ENCODE peak calls at places on chromosomes 11 and 22, in nine cellular contexts. One of them, this sample, is unnamed.

GRCh38 chr11:83004855-83005556 is 66.7 kb downstream of the RAB30 start:
- DNase-seq in NCI-H2171 treated with DMSO at 0.1 percent for 48 hours: no peak
- DNase-seq in NCI-H1930: no peak
- DNase-seq in kidney epithelial cell: no peak
- DNase-seq in skeletal muscle cell: no peak
- DNase-seq in fibroblast of pulmonary artery: no peak
- DNase-seq in stomach: no peak
- DNase-seq in effector memory CD8-positive, alpha-beta T cell: no peak
- DNase-seq in iPS DF 6.9: no peak
- DNase-seq in this sample: no peak

GRCh38 chr11:120054753-120055045 is 83.2 kb downstream of the TRIM29 start:
- DNase-seq in iPS DF 6.9: no peak
- DNase-seq in stomach: no peak
- DNase-seq in skeletal muscle cell: no peak
- DNase-seq in NCI-H2171 treated with DMSO at 0.1 percent for 48 hours: no peak
- DNase-seq in fibroblast of pulmonary artery: no peak
- DNase-seq in kidney epithelial cell: no peak
- DNase-seq in NCI-H1930: no peak
- DNase-seq in effector memory CD8-positive, alpha-beta T cell: no peak
- DNase-seq in this sample: peak

GRCh38 chr11:1851437-1852180 is 1.3 kb upstream of the LSP1 start:
- DNase-seq in iPS DF 6.9: no peak
- DNase-seq in NCI-H2171 treated with DMSO at 0.1 percent for 48 hours: no peak
- DNase-seq in stomach: no peak
- DNase-seq in NCI-H1930: no peak
- DNase-seq in fibroblast of pulmonary artery: no peak
- DNase-seq in kidney epithelial cell: no peak
- DNase-seq in skeletal muscle cell: no peak
- DNase-seq in effector memory CD8-positive, alpha-beta T cell: no peak
- DNase-seq in this sample: no peak

GRCh38 chr11:7677801-7678201 is 4.5 kb upstream of the CYB5R2 start:
- DNase-seq in kidney epithelial cell: no peak
- DNase-seq in skeletal muscle cell: no peak
- DNase-seq in NCI-H2171 treated with DMSO at 0.1 percent for 48 hours: no peak
- DNase-seq in NCI-H1930: no peak
- DNase-seq in iPS DF 6.9: no peak
- DNase-seq in effector memory CD8-positive, alpha-beta T cell: no peak
- DNase-seq in stomach: no peak
- DNase-seq in fibroblast of pulmonary artery: no peak
- DNase-seq in this sample: no peak

GRCh38 chr11:846496-847098 is 3.9 kb downstream of the TSPAN4 start:
- DNase-seq in iPS DF 6.9: no peak
- DNase-seq in fibroblast of pulmonary artery: no peak
- DNase-seq in kidney epithelial cell: no peak
- DNase-seq in skeletal muscle cell: no peak
- DNase-seq in effector memory CD8-positive, alpha-beta T cell: no peak
- DNase-seq in stomach: no peak
- DNase-seq in NCI-H1930: no peak
- DNase-seq in NCI-H2171 treated with DMSO at 0.1 percent for 48 hours: no peak
- DNase-seq in this sample: no peak

GRCh38 chr11:30683176-30683575 is 97.0 kb upstream of the MPPED2 start:
- DNase-seq in iPS DF 6.9: no peak
- DNase-seq in effector memory CD8-positive, alpha-beta T cell: no peak
- DNase-seq in fibroblast of pulmonary artery: peak
- DNase-seq in NCI-H2171 treated with DMSO at 0.1 percent for 48 hours: no peak
- DNase-seq in skeletal muscle cell: peak
- DNase-seq in kidney epithelial cell: no peak
- DNase-seq in stomach: no peak
- DNase-seq in NCI-H1930: no peak
- DNase-seq in this sample: no peak

GRCh38 chr11:62464655-62465054 is 45.8 kb downstream of the SCGB1A1 start:
- DNase-seq in skeletal muscle cell: no peak
- DNase-seq in effector memory CD8-positive, alpha-beta T cell: no peak
- DNase-seq in kidney epithelial cell: no peak
- DNase-seq in stomach: no peak
- DNase-seq in fibroblast of pulmonary artery: no peak
- DNase-seq in NCI-H2171 treated with DMSO at 0.1 percent for 48 hours: peak
- DNase-seq in NCI-H1930: no peak
- DNase-seq in iPS DF 6.9: no peak
- DNase-seq in this sample: no peak

GRCh38 chr22:43820671-43821305 is 8.7 kb upstream of the EFCAB6 start:
- DNase-seq in NCI-H1930: no peak
- DNase-seq in NCI-H2171 treated with DMSO at 0.1 percent for 48 hours: no peak
- DNase-seq in effector memory CD8-positive, alpha-beta T cell: no peak
- DNase-seq in iPS DF 6.9: no peak
- DNase-seq in kidney epithelial cell: no peak
- DNase-seq in fibroblast of pulmonary artery: no peak
- DNase-seq in stomach: no peak
- DNase-seq in skeletal muscle cell: no peak
- DNase-seq in this sample: peak

GRCh38 chr11:10097615-10098014 is 196.4 kb downstream of the SBF2 start:
- DNase-seq in iPS DF 6.9: no peak
- DNase-seq in skeletal muscle cell: no peak
- DNase-seq in kidney epithelial cell: no peak
- DNase-seq in fibroblast of pulmonary artery: no peak
- DNase-seq in NCI-H1930: no peak
- DNase-seq in NCI-H2171 treated with DMSO at 0.1 percent for 48 hours: no peak
- DNase-seq in effector memory CD8-positive, alpha-beta T cell: no peak
- DNase-seq in stomach: no peak
- DNase-seq in this sample: no peak

GRCh38 chr11:18749681-18750319 is 23.8 kb upstream of the IGSF22 start:
- DNase-seq in iPS DF 6.9: no peak
- DNase-seq in fibroblast of pulmonary artery: peak
- DNase-seq in kidney epithelial cell: peak
- DNase-seq in effector memory CD8-positive, alpha-beta T cell: no peak
- DNase-seq in skeletal muscle cell: peak
- DNase-seq in stomach: no peak
- DNase-seq in NCI-H2171 treated with DMSO at 0.1 percent for 48 hours: no peak
- DNase-seq in NCI-H1930: no peak
- DNase-seq in this sample: no peak

GRCh38 chr11:75513250-75513649 is 12.5 kb downstream of the GDPD5 start:
- DNase-seq in kidney epithelial cell: no peak
- DNase-seq in NCI-H1930: no peak
- DNase-seq in NCI-H2171 treated with DMSO at 0.1 percent for 48 hours: no peak
- DNase-seq in iPS DF 6.9: no peak
- DNase-seq in fibroblast of pulmonary artery: peak
- DNase-seq in effector memory CD8-positive, alpha-beta T cell: no peak
- DNase-seq in skeletal muscle cell: peak
- DNase-seq in stomach: no peak
- DNase-seq in this sample: no peak

GRCh38 chr11:34639545-34639944 is 18.7 kb downstream of the EHF start:
- DNase-seq in skeletal muscle cell: no peak
- DNase-seq in NCI-H1930: no peak
- DNase-seq in effector memory CD8-positive, alpha-beta T cell: no peak
- DNase-seq in kidney epithelial cell: no peak
- DNase-seq in fibroblast of pulmonary artery: no peak
- DNase-seq in iPS DF 6.9: no peak
- DNase-seq in stomach: no peak
- DNase-seq in NCI-H2171 treated with DMSO at 0.1 percent for 48 hours: no peak
- DNase-seq in this sample: no peak

GRCh38 chr22:24285245-24285644 is 14.6 kb downstream of the SPECC1L start:
- DNase-seq in kidney epithelial cell: no peak
- DNase-seq in NCI-H2171 treated with DMSO at 0.1 percent for 48 hours: no peak
- DNase-seq in fibroblast of pulmonary artery: no peak
- DNase-seq in NCI-H1930: no peak
- DNase-seq in effector memory CD8-positive, alpha-beta T cell: no peak
- DNase-seq in skeletal muscle cell: no peak
- DNase-seq in stomach: no peak
- DNase-seq in iPS DF 6.9: no peak
- DNase-seq in this sample: no peak

GRCh38 chr22:38240734-38241252 is 32.0 kb downstream of the TMEM184B start:
- DNase-seq in skeletal muscle cell: peak
- DNase-seq in NCI-H1930: no peak
- DNase-seq in fibroblast of pulmonary artery: peak
- DNase-seq in iPS DF 6.9: peak
- DNase-seq in NCI-H2171 treated with DMSO at 0.1 percent for 48 hours: peak
- DNase-seq in kidney epithelial cell: peak
- DNase-seq in effector memory CD8-positive, alpha-beta T cell: no peak
- DNase-seq in stomach: peak
- DNase-seq in this sample: peak

GRCh38 chr22:45420539-45420938 is 7.0 kb downstream of the RIBC2 start:
- DNase-seq in fibroblast of pulmonary artery: no peak
- DNase-seq in kidney epithelial cell: no peak
- DNase-seq in NCI-H2171 treated with DMSO at 0.1 percent for 48 hours: no peak
- DNase-seq in effector memory CD8-positive, alpha-beta T cell: no peak
- DNase-seq in stomach: no peak
- DNase-seq in iPS DF 6.9: no peak
- DNase-seq in NCI-H1930: no peak
- DNase-seq in skeletal muscle cell: no peak
- DNase-seq in this sample: peak

GRCh38 chr22:27475548-27475897 is 326.0 kb downstream of the MN1 start:
- DNase-seq in iPS DF 6.9: no peak
- DNase-seq in fibroblast of pulmonary artery: no peak
- DNase-seq in skeletal muscle cell: no peak
- DNase-seq in stomach: no peak
- DNase-seq in NCI-H1930: no peak
- DNase-seq in kidney epithelial cell: no peak
- DNase-seq in effector memory CD8-positive, alpha-beta T cell: no peak
- DNase-seq in NCI-H2171 treated with DMSO at 0.1 percent for 48 hours: no peak
- DNase-seq in this sample: no peak

GRCh38 chr11:120134106-120134930 is 3.6 kb downstream of the TRIM29 start:
- DNase-seq in NCI-H2171 treated with DMSO at 0.1 percent for 48 hours: no peak
- DNase-seq in NCI-H1930: no peak
- DNase-seq in stomach: peak
- DNase-seq in fibroblast of pulmonary artery: no peak
- DNase-seq in effector memory CD8-positive, alpha-beta T cell: no peak
- DNase-seq in iPS DF 6.9: no peak
- DNase-seq in skeletal muscle cell: no peak
- DNase-seq in kidney epithelial cell: no peak
- DNase-seq in this sample: no peak

GRCh38 chr22:49321477-49322055 is 506.1 kb downstream of the BRD1 start:
- DNase-seq in skeletal muscle cell: no peak
- DNase-seq in effector memory CD8-positive, alpha-beta T cell: no peak
- DNase-seq in NCI-H2171 treated with DMSO at 0.1 percent for 48 hours: no peak
- DNase-seq in stomach: peak
- DNase-seq in NCI-H1930: no peak
- DNase-seq in iPS DF 6.9: no peak
- DNase-seq in kidney epithelial cell: no peak
- DNase-seq in fibroblast of pulmonary artery: no peak
- DNase-seq in this sample: peak

GRCh38 chr11:113477321-113477720 is 2.1 kb upstream of the DRD2 start:
- DNase-seq in skeletal muscle cell: no peak
- DNase-seq in NCI-H1930: no peak
- DNase-seq in fibroblast of pulmonary artery: no peak
- DNase-seq in effector memory CD8-positive, alpha-beta T cell: no peak
- DNase-seq in iPS DF 6.9: no peak
- DNase-seq in stomach: no peak
- DNase-seq in NCI-H2171 treated with DMSO at 0.1 percent for 48 hours: peak
- DNase-seq in kidney epithelial cell: no peak
- DNase-seq in this sample: peak

GRCh38 chr11:16081756-16082531 is 274.4 kb downstream of the SOX6 start:
- DNase-seq in effector memory CD8-positive, alpha-beta T cell: no peak
- DNase-seq in fibroblast of pulmonary artery: no peak
- DNase-seq in iPS DF 6.9: no peak
- DNase-seq in kidney epithelial cell: no peak
- DNase-seq in stomach: no peak
- DNase-seq in NCI-H1930: no peak
- DNase-seq in skeletal muscle cell: no peak
- DNase-seq in NCI-H2171 treated with DMSO at 0.1 percent for 48 hours: no peak
- DNase-seq in this sample: no peak

GRCh38 chr11:11363674-11364073 is 10.6 kb upstream of the CSNK2A3 start:
- DNase-seq in NCI-H2171 treated with DMSO at 0.1 percent for 48 hours: no peak
- DNase-seq in kidney epithelial cell: no peak
- DNase-seq in NCI-H1930: no peak
- DNase-seq in stomach: no peak
- DNase-seq in skeletal muscle cell: no peak
- DNase-seq in iPS DF 6.9: peak
- DNase-seq in effector memory CD8-positive, alpha-beta T cell: no peak
- DNase-seq in fibroblast of pulmonary artery: no peak
- DNase-seq in this sample: no peak

GRCh38 chr11:63680842-63681207 is 475 bp upstream of the RTN3 start:
- DNase-seq in effector memory CD8-positive, alpha-beta T cell: peak
- DNase-seq in kidney epithelial cell: no peak
- DNase-seq in iPS DF 6.9: no peak
- DNase-seq in NCI-H1930: no peak
- DNase-seq in fibroblast of pulmonary artery: no peak
- DNase-seq in skeletal muscle cell: no peak
- DNase-seq in NCI-H2171 treated with DMSO at 0.1 percent for 48 hours: no peak
- DNase-seq in stomach: no peak
- DNase-seq in this sample: no peak

GRCh38 chr11:13114566-13115465 is 105.7 kb downstream of the RASSF10 start:
- DNase-seq in NCI-H2171 treated with DMSO at 0.1 percent for 48 hours: peak
- DNase-seq in kidney epithelial cell: no peak
- DNase-seq in effector memory CD8-positive, alpha-beta T cell: no peak
- DNase-seq in fibroblast of pulmonary artery: no peak
- DNase-seq in skeletal muscle cell: no peak
- DNase-seq in stomach: peak
- DNase-seq in NCI-H1930: peak
- DNase-seq in iPS DF 6.9: peak
- DNase-seq in this sample: no peak

GRCh38 chr11:73423506-73423905 is 47.3 kb downstream of the RELT start:
- DNase-seq in kidney epithelial cell: no peak
- DNase-seq in stomach: no peak
- DNase-seq in NCI-H1930: no peak
- DNase-seq in NCI-H2171 treated with DMSO at 0.1 percent for 48 hours: no peak
- DNase-seq in effector memory CD8-positive, alpha-beta T cell: no peak
- DNase-seq in iPS DF 6.9: no peak
- DNase-seq in fibroblast of pulmonary artery: no peak
- DNase-seq in skeletal muscle cell: no peak
- DNase-seq in this sample: no peak

GRCh38 chr11:47330002-47330911 is 22.2 kb downstream of the MYBPC3 start:
- DNase-seq in NCI-H1930: no peak
- DNase-seq in NCI-H2171 treated with DMSO at 0.1 percent for 48 hours: peak
- DNase-seq in effector memory CD8-positive, alpha-beta T cell: no peak
- DNase-seq in kidney epithelial cell: no peak
- DNase-seq in iPS DF 6.9: no peak
- DNase-seq in fibroblast of pulmonary artery: peak
- DNase-seq in stomach: peak
- DNase-seq in skeletal muscle cell: peak
- DNase-seq in this sample: no peak

GRCh38 chr11:121887564-121887963 is 228.5 kb downstream of the BLID start:
- DNase-seq in effector memory CD8-positive, alpha-beta T cell: no peak
- DNase-seq in NCI-H1930: no peak
- DNase-seq in skeletal muscle cell: no peak
- DNase-seq in fibroblast of pulmonary artery: no peak
- DNase-seq in stomach: no peak
- DNase-seq in kidney epithelial cell: no peak
- DNase-seq in iPS DF 6.9: no peak
- DNase-seq in NCI-H2171 treated with DMSO at 0.1 percent for 48 hours: no peak
- DNase-seq in this sample: no peak

GRCh38 chr22:47841166-47841565 is 1078.7 kb downstream of the TBC1D22A start:
- DNase-seq in stomach: no peak
- DNase-seq in kidney epithelial cell: no peak
- DNase-seq in NCI-H2171 treated with DMSO at 0.1 percent for 48 hours: no peak
- DNase-seq in skeletal muscle cell: no peak
- DNase-seq in iPS DF 6.9: no peak
- DNase-seq in NCI-H1930: no peak
- DNase-seq in effector memory CD8-positive, alpha-beta T cell: no peak
- DNase-seq in fibroblast of pulmonary artery: no peak
- DNase-seq in this sample: no peak

GRCh38 chr22:21778705-21779363 is 43.2 kb upstream of the YPEL1 start:
- DNase-seq in kidney epithelial cell: peak
- DNase-seq in NCI-H1930: no peak
- DNase-seq in skeletal muscle cell: no peak
- DNase-seq in effector memory CD8-positive, alpha-beta T cell: no peak
- DNase-seq in fibroblast of pulmonary artery: peak
- DNase-seq in stomach: peak
- DNase-seq in iPS DF 6.9: no peak
- DNase-seq in NCI-H2171 treated with DMSO at 0.1 percent for 48 hours: no peak
- DNase-seq in this sample: no peak

GRCh38 chr22:31680764-31681624 is 19.0 kb upstream of the PISD start:
- DNase-seq in stomach: no peak
- DNase-seq in fibroblast of pulmonary artery: peak
- DNase-seq in iPS DF 6.9: no peak
- DNase-seq in effector memory CD8-positive, alpha-beta T cell: no peak
- DNase-seq in NCI-H2171 treated with DMSO at 0.1 percent for 48 hours: no peak
- DNase-seq in kidney epithelial cell: no peak
- DNase-seq in NCI-H1930: no peak
- DNase-seq in skeletal muscle cell: no peak
- DNase-seq in this sample: no peak

GRCh38 chr22:48651981-48652538 is 1175.6 kb downstream of the BRD1 start:
- DNase-seq in iPS DF 6.9: no peak
- DNase-seq in NCI-H2171 treated with DMSO at 0.1 percent for 48 hours: no peak
- DNase-seq in effector memory CD8-positive, alpha-beta T cell: no peak
- DNase-seq in fibroblast of pulmonary artery: no peak
- DNase-seq in stomach: no peak
- DNase-seq in skeletal muscle cell: no peak
- DNase-seq in kidney epithelial cell: no peak
- DNase-seq in NCI-H1930: no peak
- DNase-seq in this sample: no peak

GRCh38 chr11:71150859-71151258 is 101.5 kb downstream of the SHANK2 start:
- DNase-seq in NCI-H2171 treated with DMSO at 0.1 percent for 48 hours: no peak
- DNase-seq in fibroblast of pulmonary artery: no peak
- DNase-seq in skeletal muscle cell: no peak
- DNase-seq in effector memory CD8-positive, alpha-beta T cell: no peak
- DNase-seq in kidney epithelial cell: no peak
- DNase-seq in iPS DF 6.9: no peak
- DNase-seq in NCI-H1930: no peak
- DNase-seq in stomach: no peak
- DNase-seq in this sample: no peak